ENCODE peak calls at places on chromosomes 6 and 20, in five cellular contexts. C, H, G, E and J are unnamed samples. For H3K4me1, the result is how much of the 10 kb centered on the place peaks cover.

GRCh38 chr20:24289737-24290481 is 179.5 kb upstream of the SYNDIG1 start:
- DNase-seq in C (no peak), H (no peak), E (no peak), G (no peak), J (no peak)

GRCh38 chr6:137589067-137589848 is 95.1 kb upstream of the OLIG3 start:
- DNase-seq in H (peak), E (no peak), G (no peak), C (peak), J (peak)

GRCh38 chr6:116511424-116512131 is at the start of gene CALHM5:
- DNase-seq in H (peak), C (no peak), G (peak), E (peak), J (peak)

GRCh38 chr6:54493138-54493537 is 184.9 kb downstream of the TINAG start:
- DNase-seq in H (peak), E (no peak), G (no peak), C (no peak), J (no peak)

GRCh38 chr6:157227202-157228166 is 95.8 kb downstream of the TMEM242 start:
- DNase-seq in G (peak), C (peak), E (no peak), H (no peak), J (no peak)

GRCh38 chr20:31638317-31638716 is 605 bp downstream of the COX4I2 start:
- DNase-seq in G (no peak), C (no peak), E (no peak), H (no peak), J (no peak)

GRCh38 chr20:1002682-1003561 is 811 bp upstream of the RSPO4 start:
- DNase-seq in C (no peak), E (no peak), G (peak), H (no peak), J (no peak)

GRCh38 chr6:117265425-117266266 is at the start of gene VGLL2:
- DNase-seq in E (peak), G (no peak), H (peak), C (no peak), J (peak)

GRCh38 chr20:32820698-32821378 is 1.1 kb downstream of the MAPRE1 start:
- DNase-seq in E (no peak), H (no peak), C (peak), G (no peak), J (no peak)

GRCh38 chr6:136341367-136341766 is 51.7 kb upstream of the BCLAF1 start:
- DNase-seq in G (no peak), C (no peak), E (no peak), H (no peak), J (no peak)

GRCh38 chr6:136344420-136344819 is 54.8 kb upstream of the BCLAF1 start:
- DNase-seq in E (no peak), G (no peak), C (no peak), H (peak), J (no peak)

GRCh38 chr6:136343275-136343674 is 53.6 kb upstream of the BCLAF1 start:
- DNase-seq in C (no peak), H (no peak), E (no peak), G (no peak), J (no peak)

GRCh38 chr6:136343700-136344099 is 54.1 kb upstream of the BCLAF1 start:
- DNase-seq in E (no peak), C (no peak), H (no peak), G (no peak), J (no peak)

DNA sequence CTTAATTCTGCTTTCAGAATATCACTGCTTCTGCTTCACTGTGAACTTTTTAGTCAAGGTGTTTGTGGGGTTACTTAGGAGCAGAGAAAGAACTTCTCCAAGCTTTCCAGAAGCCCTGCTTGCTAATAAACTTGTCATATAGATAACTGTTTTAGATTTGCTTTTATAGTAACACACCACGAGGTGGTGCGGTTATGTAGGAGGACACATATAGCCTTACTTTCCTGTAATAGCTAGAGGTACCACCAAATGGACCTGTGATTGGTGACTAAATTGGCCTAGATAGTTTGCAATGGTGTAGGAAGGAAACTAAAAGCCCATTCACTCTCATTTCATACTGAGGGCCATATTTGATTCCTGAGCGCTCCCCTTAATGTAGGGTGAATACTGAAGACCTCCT is 52.3 kb upstream of the BCLAF1 start:
- DNase-seq in H (no peak), E (no peak), G (no peak), C (peak), J (no peak)
- TF ChIP-seq CTCF in H (no peak), E (no peak), G (no peak), C (peak), J (no peak)

DNA sequence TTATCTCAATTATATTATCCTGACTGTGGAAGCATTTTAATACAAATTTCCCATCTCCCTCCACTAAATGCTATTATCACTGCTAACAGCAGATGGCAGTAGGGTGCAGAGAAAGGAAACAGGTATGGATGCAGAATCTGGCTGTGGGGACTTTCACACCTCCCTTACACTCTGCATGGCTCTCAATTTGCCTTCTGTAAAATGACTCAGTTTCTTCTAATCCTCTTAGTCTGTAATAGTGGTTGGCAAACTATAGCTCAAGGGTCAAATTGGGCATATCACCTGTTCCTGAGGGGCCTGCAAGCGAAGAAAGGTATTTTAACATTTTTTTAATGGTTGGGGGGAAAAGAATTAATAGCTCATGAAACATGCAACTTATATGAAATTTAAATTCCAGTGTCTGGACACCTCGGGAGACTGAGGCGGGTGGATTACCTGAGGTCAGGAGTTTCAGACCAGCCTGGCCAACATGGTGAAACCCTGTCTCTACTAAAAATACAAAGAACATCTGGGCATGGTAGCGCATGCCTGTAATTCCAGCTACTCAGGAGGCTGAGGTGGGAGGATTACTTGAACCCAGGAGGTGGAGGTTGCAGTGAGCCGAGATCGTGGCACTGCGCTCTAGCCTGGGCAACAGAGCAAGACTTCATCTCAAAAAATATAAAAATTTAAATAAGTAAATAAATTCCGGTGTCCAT is 83.5 kb downstream of the ZMYND8 start:
- DNase-seq in C (peak), E (no peak), H (peak), G (peak), J (peak)
- H3K4me1 ChIP-seq in C (under half), E (under half), H (under half), G (under half), J (under half)

GRCh38 chr20:62427172-62428007 is at the start of gene RBBP8NL:
- DNase-seq in G (no peak), E (no peak), C (no peak), H (no peak), J (no peak)
- H3K27ac ChIP-seq in G (no peak), E (no peak), C (no peak), H (no peak), J (no peak)

GRCh38 chr6:147525519-147526209 is 17.2 kb downstream of the SAMD5 start:
- DNase-seq in E (no peak), H (no peak), C (no peak), G (no peak), J (no peak)

DNA sequence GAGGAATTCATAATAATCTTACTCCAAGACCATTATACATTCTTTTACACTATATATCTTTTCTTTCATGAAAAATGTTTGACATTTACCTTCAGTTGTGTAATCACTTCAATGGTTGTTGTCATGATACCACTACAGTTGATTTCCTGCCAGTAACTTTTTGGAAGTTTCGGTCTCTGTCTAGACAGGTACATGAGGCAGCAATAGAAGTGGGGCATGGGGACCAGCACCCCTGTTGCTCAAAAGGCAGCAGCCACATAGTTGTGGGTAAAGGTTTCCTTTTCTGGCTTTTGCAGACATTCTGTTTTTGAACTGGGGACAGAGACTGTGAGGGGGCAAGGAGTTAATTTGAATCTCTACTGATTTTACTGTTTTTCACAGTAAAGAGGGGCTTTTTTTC is 14.1 kb downstream of the SAMD5 start:
- DNase-seq in C (no peak), H (no peak), G (no peak), E (no peak), J (no peak)
- TF ChIP-seq CTCF in C (no peak), H (no peak), G (no peak), E (no peak), J (no peak)

GRCh38 chr6:158654960-158655485 is 5.2 kb downstream of the SYTL3 start:
- DNase-seq in G (peak), C (no peak), E (no peak), H (peak), J (no peak)
- H3K4me1 ChIP-seq in G (under half), C (under half), E (under half), H (under half), J (under half)